ENCODE peak calls at places on chromosomes 13 and 19, in six cellular contexts. D is glutamatergic neuron, Q is HFFc6, G is fibroblast of the aortic adventitia, F is choroid plexus epithelial cell, L is activated B cell treated with CpG ODN at 0.5 μM for 24 hours. C is an unnamed sample.

GRCh38 chr13:21913010-21913409 is 242.1 kb downstream of the FGF9 start:
- DNase-seq in Q (no peak), G (no peak), D (peak), F (no peak), L (no peak), C (no peak)

GRCh38 chr19:49057636-49058234 is at the start of gene CGB7:
- DNase-seq in D (peak), G (peak), Q (peak), L (peak), F (peak), C (peak)

GRCh38 chr19:1790054-1790762 is 21.9 kb downstream of the ATP8B3 start:
- DNase-seq in L (no peak), Q (no peak), G (no peak), D (no peak), F (no peak), C (no peak)

GRCh38 chr19:42555801-42556200 is 27.5 kb upstream of the CEACAM1 start:
- DNase-seq in Q (no peak), L (no peak), D (no peak), F (no peak), G (no peak), C (no peak)

GRCh38 chr13:34657716-34658115 is 284.4 kb upstream of the NBEA start:
- DNase-seq in Q (peak), D (no peak), F (peak), G (no peak), L (no peak), C (peak)

GRCh38 chr19:32874605-32875004 is 5.0 kb upstream of the SLC7A9 start:
- DNase-seq in G (no peak), L (no peak), Q (no peak), D (no peak), F (no peak), C (no peak)

GRCh38 chr19:31304877-31305312 is 44.3 kb downstream of the TSHZ3 start:
- DNase-seq in Q (no peak), D (no peak), L (no peak), F (peak), G (no peak), C (no peak)

GRCh38 chr13:52851153-52851962 is 2.9 kb upstream of the PCDH8 start:
- DNase-seq in D (peak), F (peak), G (peak), Q (no peak), L (no peak), C (peak)

GRCh38 chr13:101230271-101230890 is 185.9 kb downstream of the NALCN start:
- DNase-seq in G (no peak), Q (peak), F (no peak), L (no peak), D (no peak), C (no peak)

GRCh38 chr19:16381756-16382401 is 57.3 kb downstream of the KLF2 start:
- DNase-seq in Q (no peak), L (no peak), D (no peak), F (no peak), G (peak), C (no peak)
- TF ChIP-seq CTCF in Q (no peak), L (no peak), D (no peak), F (no peak), G (no peak), C (no peak)

GRCh38 chr19:11964496-11964857 is 363 bp upstream of the ZNF763 start:
- DNase-seq in L (no peak), F (no peak), Q (peak), G (no peak), D (peak), C (no peak)
- TF ChIP-seq CTCF in L (no peak), F (peak), Q (no peak), G (peak), D (no peak), C (no peak)

GRCh38 chr19:38737921-38738731 is 6.1 kb downstream of the CAPN12 start:
- DNase-seq in G (no peak), D (no peak), Q (no peak), L (no peak), F (no peak), C (no peak)
- TF ChIP-seq CTCF in G (no peak), D (peak), Q (peak), L (no peak), F (no peak), C (no peak)

GRCh38 chr19:44770550-44771257 is 7.0 kb upstream of the CBLC start:
- DNase-seq in Q (peak), G (peak), D (peak), F (peak), L (peak), C (peak)
- TF ChIP-seq CTCF in Q (peak), G (peak), D (peak), F (peak), L (no peak), C (peak)

DNA sequence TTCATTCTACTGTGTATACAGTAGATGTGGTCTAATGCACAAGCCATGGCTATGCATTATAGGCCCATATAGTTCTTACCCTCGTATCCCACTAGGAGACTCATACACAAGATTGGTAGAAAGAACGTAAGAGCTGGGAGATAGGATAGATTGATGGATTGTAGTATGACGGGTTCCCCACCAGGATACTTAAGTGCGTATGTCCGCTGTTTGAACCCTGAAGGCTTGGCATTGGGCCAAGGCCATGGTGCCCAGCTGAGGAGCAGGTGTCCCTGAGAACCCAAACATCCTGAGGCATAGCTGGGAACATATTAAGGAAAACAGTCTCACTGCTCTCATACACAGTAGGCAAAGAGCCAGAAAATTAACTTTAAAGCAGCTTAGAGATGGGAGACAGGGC is 617.5 kb upstream of the KLF12 start:
- DNase-seq in L (no peak), Q (no peak), G (no peak), D (no peak), F (peak), C (no peak)
- TF ChIP-seq CTCF in L (no peak), Q (no peak), G (no peak), D (no peak), F (no peak), C (no peak)

DNA sequence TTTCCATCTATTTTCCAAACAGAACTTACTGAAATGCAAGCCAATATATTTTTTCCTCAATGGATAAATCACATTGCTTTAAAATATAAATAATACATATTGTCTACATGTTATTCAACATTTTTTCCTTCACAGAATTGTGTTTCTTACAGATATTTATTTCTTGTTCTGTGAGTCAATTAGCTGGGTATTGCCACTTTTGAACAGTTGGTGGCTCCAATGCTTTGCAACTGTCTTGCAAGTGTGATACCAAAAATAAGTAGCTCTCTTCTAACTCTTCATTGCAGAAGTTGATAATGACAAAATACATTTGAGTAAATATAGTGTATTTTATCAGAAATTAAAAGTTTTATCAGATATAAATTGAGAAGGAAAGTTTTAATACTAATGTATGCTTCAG is 17.1 kb upstream of the GPC5 start:
- DNase-seq in Q (no peak), G (peak), D (no peak), L (no peak), F (peak), C (peak)
- TF ChIP-seq CTCF in Q (peak), G (peak), D (no peak), L (no peak), F (peak), C (peak)

GRCh38 chr13:114112826-114113322 is 19.5 kb downstream of the RASA3 start:
- DNase-seq in L (no peak), F (no peak), G (no peak), D (no peak), Q (no peak), C (no peak)

GRCh38 chr13:114113961-114114360 is 18.5 kb downstream of the RASA3 start:
- DNase-seq in D (no peak), Q (no peak), F (no peak), L (no peak), G (no peak), C (no peak)

GRCh38 chr13:114116734-114117133 is 15.7 kb downstream of the RASA3 start:
- DNase-seq in L (no peak), D (no peak), G (no peak), F (no peak), Q (no peak), C (no peak)

GRCh38 chr13:114115796-114116195 is 16.6 kb downstream of the RASA3 start:
- DNase-seq in D (no peak), Q (no peak), F (no peak), L (no peak), G (no peak), C (no peak)

DNA sequence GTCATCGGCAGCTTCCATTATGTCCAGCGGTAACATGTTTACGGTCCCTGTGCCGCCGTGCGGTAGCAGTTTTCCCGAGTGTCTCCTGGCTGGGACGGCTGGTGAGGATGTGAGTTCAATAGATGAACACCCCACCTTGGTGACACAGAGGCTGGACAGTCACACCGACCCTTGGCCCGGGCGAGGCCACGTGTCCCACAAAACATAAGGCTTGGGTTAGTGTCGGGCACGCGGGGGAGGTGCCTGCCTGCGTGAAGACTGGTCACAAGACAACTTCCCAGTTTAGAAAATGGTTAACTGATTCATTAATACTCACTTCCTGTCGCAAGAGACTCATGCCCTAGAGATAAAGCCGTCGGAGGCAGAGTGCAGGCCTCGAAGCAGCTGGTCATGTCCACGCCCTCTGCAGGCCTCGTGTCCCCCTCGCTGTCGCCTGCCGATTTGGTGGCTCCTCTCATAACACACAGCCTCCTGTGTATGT is 17.2 kb downstream of the RASA3 start:
- DNase-seq in D (no peak), F (peak), Q (peak), L (no peak), G (peak), C (peak)
- TF ChIP-seq CTCF in D (no peak), F (peak), Q (peak), L (no peak), G (no peak), C (peak)

DNA sequence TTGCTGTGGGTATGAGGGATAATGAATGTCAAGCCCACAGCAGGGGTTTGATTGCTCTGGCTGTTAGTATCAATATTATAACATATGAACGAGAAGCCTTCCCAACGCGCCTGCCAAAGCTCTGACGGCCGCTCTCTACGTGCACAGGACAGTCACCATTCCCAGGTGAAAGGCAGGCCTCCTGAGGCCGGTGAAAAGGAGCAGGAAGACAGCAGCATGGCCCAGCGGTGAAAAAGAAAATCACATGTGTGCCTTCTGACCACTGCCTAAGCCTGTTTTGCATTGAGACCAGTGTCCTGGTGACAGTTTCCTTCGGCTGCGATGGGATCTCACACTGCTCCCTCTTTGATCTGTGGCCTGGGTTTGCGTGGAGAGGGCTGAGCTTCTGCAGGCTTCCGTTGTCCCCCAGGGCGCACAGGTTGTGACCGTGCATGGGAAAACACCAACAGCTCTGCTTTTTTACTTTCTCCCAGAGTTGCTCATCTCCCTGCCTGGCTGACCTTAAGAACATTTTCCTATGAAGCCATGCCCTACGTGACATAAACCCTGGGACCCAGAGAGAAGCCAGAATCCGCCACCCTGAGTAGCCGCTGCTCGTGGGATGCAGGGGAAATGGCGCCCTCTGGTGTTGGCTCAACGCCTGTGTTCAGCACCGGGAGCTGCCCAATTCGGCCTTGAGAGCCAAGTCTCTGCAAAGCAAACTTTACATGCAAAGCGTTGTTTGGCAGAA is 112.0 kb upstream of the GPR12 start:
- DNase-seq in D (peak), Q (peak), F (peak), G (peak), L (peak), C (no peak)
- TF ChIP-seq CTCF in D (peak), Q (peak), F (peak), G (peak), L (peak), C (peak)

DNA sequence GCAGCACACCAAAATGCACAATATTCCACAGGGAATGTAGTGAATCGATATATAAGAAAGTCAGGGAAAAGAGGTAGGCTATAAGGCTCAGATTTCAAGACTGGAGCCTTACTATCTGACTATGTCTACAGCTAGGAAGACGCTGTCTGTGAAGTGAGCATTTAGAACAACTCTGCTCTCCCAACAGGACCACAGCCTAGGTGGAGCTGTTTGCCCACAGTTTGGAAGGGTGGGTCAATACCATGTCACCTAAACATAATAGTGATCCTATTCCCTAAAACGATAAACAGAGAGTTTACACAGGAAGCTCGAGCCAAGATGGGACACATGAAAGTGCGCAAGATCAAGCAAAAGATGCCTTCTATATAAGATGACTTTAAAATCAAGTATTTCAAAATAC is 2486.0 kb upstream of the PCDH20 start:
- DNase-seq in F (no peak), G (no peak), L (no peak), Q (no peak), D (no peak), C (no peak)
- TF ChIP-seq CTCF in F (no peak), G (no peak), L (no peak), Q (no peak), D (no peak), C (no peak)

GRCh38 chr13:40631605-40632004 is 34.8 kb downstream of the FOXO1 start:
- DNase-seq in L (no peak), G (no peak), D (no peak), Q (no peak), F (no peak), C (no peak)

GRCh38 chr13:40632915-40633314 is 33.5 kb downstream of the FOXO1 start:
- DNase-seq in L (no peak), D (no peak), F (no peak), Q (no peak), G (no peak), C (no peak)

GRCh38 chr13:40626977-40627376 is 39.5 kb downstream of the FOXO1 start:
- DNase-seq in G (no peak), L (no peak), Q (no peak), D (no peak), F (no peak), C (no peak)

GRCh38 chr13:40626566-40626965 is 39.9 kb downstream of the FOXO1 start:
- DNase-seq in Q (no peak), D (no peak), G (no peak), F (no peak), L (no peak), C (no peak)

GRCh38 chr13:40629678-40630384 is 36.6 kb downstream of the FOXO1 start:
- DNase-seq in G (no peak), D (no peak), F (no peak), L (no peak), Q (no peak), C (no peak)
- TF ChIP-seq CTCF in G (no peak), D (no peak), F (no peak), L (no peak), Q (no peak), C (no peak)

C was measured in astrocyte of the spinal cord.